ENCODE peak calls at places on chromosomes 7 and 10, in six cellular contexts. M is fibroblast of lung, S is HepG2, P is neural progenitor cell, J is K562, H is H9. F is an unnamed sample.

GRCh38 chr10:25082276-25083204 is 66.1 kb downstream of the THNSL1 start:
- DNase-seq in M (peak), S (peak), P (no peak), J (no peak), H (no peak), F (no peak)

GRCh38 chr10:89651916-89652573 is 7.0 kb upstream of the PANK1 start:
- DNase-seq in M (no peak), S (no peak), P (no peak), J (no peak), H (no peak), F (no peak)

GRCh38 chr10:58696736-58697135 is 184.1 kb downstream of the BICC1 start:
- DNase-seq in M (peak), S (no peak), P (no peak), J (no peak), H (no peak), F (peak)

GRCh38 chr10:12719365-12719764 is 282.1 kb downstream of the CCDC3 start:
- DNase-seq in M (peak), S (no peak), P (no peak), J (no peak), H (no peak), F (peak)

GRCh38 chr10:131789516-131789915 is 111.3 kb upstream of the PPP2R2D start:
- DNase-seq in M (no peak), S (no peak), P (no peak), J (no peak), H (peak), F (no peak)

GRCh38 chr7:37961251-37961650 is 40.8 kb downstream of the EPDR1 start:
- DNase-seq in M (no peak), S (no peak), P (no peak), J (no peak), H (no peak), F (no peak)

GRCh38 chr10:79004311-79004710 is 64.5 kb upstream of the ZMIZ1 start:
- DNase-seq in M (no peak), S (no peak), P (no peak), J (no peak), H (no peak), F (peak)

GRCh38 chr10:129932182-129932581 is 31.9 kb downstream of the EBF3 start:
- DNase-seq in M (no peak), S (no peak), P (no peak), J (no peak), H (no peak), F (no peak)

GRCh38 chr10:97647556-97647955 is 7.1 kb downstream of the PI4K2A start:
- DNase-seq in M (peak), S (no peak), P (peak), J (no peak), H (no peak), F (peak)

GRCh38 chr10:43817368-43817767 is 168.7 kb upstream of the ZNF32 start:
- DNase-seq in M (peak), S (no peak), P (no peak), J (no peak), H (no peak), F (no peak)

GRCh38 chr7:92296898-92297435 is 51.2 kb downstream of the ANKIB1 start:
- DNase-seq in M (no peak), S (no peak), P (no peak), J (no peak), H (no peak), F (no peak)

GRCh38 chr10:119633538-119634218 is 17.5 kb upstream of the BAG3 start:
- DNase-seq in M (no peak), S (no peak), P (no peak), J (no peak), H (no peak), F (no peak)

GRCh38 chr10:29501692-29502091 is 133.1 kb downstream of the SVIL start:
- DNase-seq in M (peak), S (no peak), P (no peak), J (no peak), H (no peak), F (peak)

GRCh38 chr7:106795171-106795876 is 69.8 kb upstream of the PIK3CG start:
- DNase-seq in M (peak), S (no peak), P (no peak), J (no peak), H (no peak), F (no peak)

GRCh38 chr10:125169279-125169678 is 8.9 kb upstream of the CTBP2 start:
- DNase-seq in M (no peak), S (no peak), P (no peak), J (no peak), H (no peak), F (no peak)

GRCh38 chr10:79321494-79321882 is 25.8 kb upstream of the PPIF start:
- DNase-seq in M (no peak), S (no peak), P (no peak), J (no peak), H (no peak), F (no peak)

GRCh38 chr10:132148261-132149251 is 38.2 kb upstream of the DPYSL4 start:
- DNase-seq in M (no peak), S (no peak), P (no peak), J (no peak), H (no peak), F (no peak)

GRCh38 chr7:151248191-151249033 is at the start of gene SMARCD3:
- DNase-seq in M (peak), S (peak), P (peak), J (peak), H (peak), F (peak)

GRCh38 chr10:64275774-64276173 is 754.6 kb downstream of the REEP3 start:
- DNase-seq in M (no peak), S (no peak), P (no peak), J (no peak), H (no peak), F (no peak)

GRCh38 chr7:42522227-42522991 is 285.4 kb upstream of the GLI3 start:
- DNase-seq in M (peak), S (no peak), P (peak), J (no peak), H (peak), F (peak)

GRCh38 chr7:158377800-158378623 is 209.6 kb downstream of the PTPRN2 start:
- DNase-seq in M (no peak), S (peak), P (no peak), J (no peak), H (no peak), F (no peak)

GRCh38 chr7:102009628-102010027 is 192.2 kb downstream of the CUX1 start:
- DNase-seq in M (peak), S (no peak), P (no peak), J (no peak), H (no peak), F (no peak)

GRCh38 chr10:27679369-27679897 is 66.2 kb downstream of the MKX start:
- DNase-seq in M (no peak), S (no peak), P (no peak), J (no peak), H (no peak), F (no peak)

GRCh38 chr10:44051584-44052385 is 333.1 kb downstream of the CXCL12 start:
- DNase-seq in M (peak), S (peak), P (no peak), J (no peak), H (no peak), F (peak)

GRCh38 chr10:72736176-72736795 is 44.3 kb downstream of the MCU start:
- DNase-seq in M (peak), S (peak), P (no peak), J (no peak), H (no peak), F (no peak)

GRCh38 chr10:68598978-68599753 is 39.0 kb downstream of the TET1 start:
- DNase-seq in M (peak), S (peak), P (peak), J (peak), H (peak), F (peak)

GRCh38 chr7:114789942-114790341 is 132.0 kb upstream of the MDFIC start:
- DNase-seq in M (peak), S (no peak), P (no peak), J (no peak), H (no peak), F (peak)

GRCh38 chr7:50068850-50069551 is 24.0 kb downstream of the ZPBP start:
- DNase-seq in M (peak), S (no peak), P (no peak), J (no peak), H (peak), F (peak)

GRCh38 chr7:37084303-37084702 is 360.0 kb upstream of the AOAH start:
- DNase-seq in M (no peak), S (no peak), P (no peak), J (no peak), H (no peak), F (no peak)

GRCh38 chr7:35725280-35725680 is 30.3 kb upstream of the HERPUD2 start:
- DNase-seq in M (no peak), S (peak), P (no peak), J (peak), H (no peak), F (no peak)

GRCh38 chr10:100825946-100826660 is 80.7 kb downstream of the PAX2 start:
- DNase-seq in M (no peak), S (no peak), P (no peak), J (no peak), H (no peak), F (no peak)

DNA sequence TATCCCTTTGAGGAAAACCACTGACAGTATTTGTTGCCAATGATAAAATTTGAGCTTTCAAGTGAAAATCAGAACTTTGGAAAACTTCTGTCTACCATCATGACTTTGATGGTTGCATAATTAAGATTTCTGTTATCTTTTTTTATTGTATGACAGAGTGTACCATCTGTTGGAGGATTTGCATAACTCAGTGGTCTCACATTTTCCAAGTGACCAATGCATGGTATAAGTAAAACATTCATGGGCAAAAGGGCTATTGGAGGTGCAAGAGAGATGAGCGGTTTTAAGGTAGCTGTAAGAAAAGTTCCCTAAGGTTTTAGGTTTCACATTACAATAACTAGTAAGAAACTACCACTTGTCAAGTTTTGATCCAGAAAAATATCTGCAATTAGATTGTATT is 625.3 kb downstream of the PARD3 start:
- DNase-seq in M (no peak), S (no peak), P (no peak), J (no peak), H (no peak), F (no peak)
- TF ChIP-seq CTCF in M (no peak), S (no peak), P (no peak), J (no peak), H (no peak), F (no peak)

GRCh38 chr7:54546986-54547314 is 4.8 kb downstream of the VSTM2A start:
- DNase-seq in M (no peak), S (no peak), P (no peak), J (no peak), H (no peak), F (no peak)

GRCh38 chr7:54544356-54545240 is 2.4 kb downstream of the VSTM2A start:
- DNase-seq in M (no peak), S (no peak), P (peak), J (no peak), H (peak), F (no peak)

GRCh38 chr7:54545241-54545563 is 3.0 kb downstream of the VSTM2A start:
- DNase-seq in M (no peak), S (no peak), P (no peak), J (no peak), H (no peak), F (no peak)

GRCh38 chr7:54542920-54543539 is 855 bp downstream of the VSTM2A start:
- DNase-seq in M (peak), S (no peak), P (peak), J (no peak), H (peak), F (peak)

DNA sequence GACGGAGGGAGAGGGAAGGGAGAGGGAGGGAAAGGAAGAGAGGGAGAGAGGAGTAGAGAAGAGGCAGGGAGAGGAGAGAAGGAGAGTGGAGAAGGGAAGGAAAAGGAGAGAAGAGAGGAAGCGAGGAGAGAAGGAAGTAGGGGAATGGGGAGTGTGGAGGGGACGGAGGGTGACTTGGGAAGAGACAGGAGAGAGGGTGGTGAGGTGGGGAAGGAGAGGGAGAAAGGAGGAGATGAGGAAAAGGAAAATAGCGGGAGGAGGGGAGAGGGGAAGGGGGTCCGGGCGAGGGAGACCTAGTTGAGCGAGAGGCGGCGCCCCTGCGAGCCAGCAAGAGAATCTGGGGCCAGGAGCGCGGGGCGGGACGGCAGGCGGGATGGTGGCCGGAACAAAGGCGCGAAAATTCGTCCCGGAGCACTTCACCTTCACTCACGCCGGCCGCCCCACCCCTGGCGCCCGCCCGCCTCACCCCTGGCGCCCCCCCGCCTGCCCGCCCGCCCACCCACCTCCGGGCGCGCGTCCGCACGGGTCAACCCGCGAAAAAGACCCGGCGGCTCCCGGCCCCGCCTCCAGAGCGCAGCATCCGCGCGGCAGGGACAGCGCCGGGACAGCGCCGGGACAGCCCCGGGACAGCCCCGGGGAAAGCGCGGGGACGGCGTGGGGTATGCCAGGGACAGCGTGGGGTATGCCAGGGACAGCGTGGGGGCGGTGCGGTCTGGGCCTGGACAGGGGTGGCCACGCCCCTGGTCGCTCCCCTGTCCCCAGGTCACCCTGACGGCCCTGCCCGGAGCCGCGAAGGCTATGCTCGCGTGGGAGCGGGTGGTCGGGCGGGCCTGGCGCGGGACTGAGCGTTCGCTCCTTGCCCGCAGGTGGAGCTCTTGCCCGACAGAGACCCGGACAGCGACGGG is 4.2 kb downstream of the VSTM2A start:
- DNase-seq in M (no peak), S (peak), P (peak), J (peak), H (peak), F (no peak)
- H2AFZ ChIP-seq in M (no peak), S (no peak), P (peak), J (no peak), H (no peak), F (peak)

GRCh38 chr7:99947608-99948007 is 18.2 kb upstream of the GJC3 start:
- DNase-seq in M (no peak), S (no peak), P (no peak), J (no peak), H (no peak), F (no peak)

GRCh38 chr7:99944508-99945070 is 15.2 kb upstream of the GJC3 start:
- DNase-seq in M (no peak), S (no peak), P (no peak), J (no peak), H (peak), F (no peak)

GRCh38 chr7:99955247-99955646 is 20.6 kb downstream of the AZGP1 start:
- DNase-seq in M (no peak), S (no peak), P (no peak), J (no peak), H (no peak), F (peak)

GRCh38 chr7:99953649-99954048 is 22.2 kb downstream of the AZGP1 start:
- DNase-seq in M (peak), S (no peak), P (no peak), J (no peak), H (no peak), F (peak)

GRCh38 chr7:99949645-99950228 is 20.3 kb upstream of the GJC3 start:
- DNase-seq in M (peak), S (peak), P (no peak), J (peak), H (no peak), F (no peak)
- TF ChIP-seq CTCF in M (peak), S (peak), P (peak), J (peak), H (peak), F (peak)

GRCh38 chr10:3524086-3524960 is 260.7 kb downstream of the KLF6 start:
- DNase-seq in M (no peak), S (no peak), P (no peak), J (no peak), H (no peak), F (no peak)
- H2AFZ ChIP-seq in M (no peak), S (no peak), P (no peak), J (no peak), H (no peak), F (no peak)

DNA sequence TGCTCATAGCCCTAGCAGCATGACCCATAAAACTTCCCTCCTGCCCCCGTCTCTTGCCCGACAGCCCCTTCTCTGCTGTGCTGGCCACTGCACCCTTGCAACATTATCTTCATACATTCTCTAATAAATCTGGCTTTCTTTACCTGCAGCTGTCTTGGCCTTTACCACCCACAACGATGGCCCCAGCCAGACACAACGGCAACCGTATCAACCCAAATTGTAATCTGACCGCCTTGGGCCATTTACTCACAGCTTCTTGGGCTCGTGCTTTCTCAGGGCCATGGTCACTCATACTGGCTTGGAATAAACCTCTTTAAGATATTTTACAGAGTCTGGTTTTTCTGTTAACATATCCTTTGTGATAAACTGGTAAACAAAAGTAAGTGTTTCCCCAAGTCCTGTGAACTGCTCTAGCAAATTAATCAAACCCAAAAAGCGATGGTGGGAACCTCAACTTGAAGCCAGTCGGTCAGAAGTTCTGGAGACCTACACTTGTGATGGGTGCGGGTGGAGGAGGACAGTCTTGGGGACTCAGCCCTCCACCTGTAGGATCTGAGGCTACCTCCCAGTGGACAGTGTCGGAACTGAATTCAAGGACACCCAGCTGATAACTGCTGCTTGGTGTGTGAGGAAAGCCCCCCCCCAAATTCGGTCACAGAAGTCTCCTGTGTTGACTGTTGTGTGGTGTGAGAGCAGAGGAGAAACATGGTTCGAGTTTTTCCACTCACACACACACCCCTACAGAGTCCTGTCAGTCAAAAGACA is 87.6 kb upstream of the ATP6V0A4 start:
- DNase-seq in M (no peak), S (no peak), P (no peak), J (peak), H (no peak), F (no peak)
- TF ChIP-seq CTCF in M (no peak), S (peak), P (peak), J (peak), H (peak), F (no peak)

DNA sequence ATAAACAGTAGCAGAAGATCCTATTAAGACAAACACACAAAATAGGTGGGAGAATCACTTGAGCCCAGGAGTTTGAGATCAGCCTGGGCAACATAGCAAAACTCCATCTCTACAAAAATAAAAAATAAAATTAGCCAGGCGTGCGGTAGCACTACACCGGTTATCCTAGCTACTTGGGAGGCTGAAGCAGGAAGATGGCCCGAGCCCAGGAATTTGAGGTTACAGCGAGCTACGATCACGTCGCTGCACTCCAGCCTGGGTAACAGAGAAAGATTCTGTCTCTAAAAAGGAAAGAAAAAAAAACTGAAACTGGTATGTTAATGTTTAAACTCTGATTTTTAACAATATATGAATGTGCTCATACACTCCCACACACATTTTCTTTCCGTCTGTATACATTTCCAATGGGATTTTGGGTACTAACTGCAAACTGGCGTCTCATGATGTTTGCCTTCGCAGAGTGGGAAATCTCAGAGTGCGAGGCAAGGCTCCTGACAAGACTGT is 140.6 kb upstream of the KMT2E start:
- DNase-seq in M (no peak), S (no peak), P (no peak), J (no peak), H (no peak), F (no peak)
- H2AFZ ChIP-seq in M (no peak), S (no peak), P (no peak), J (no peak), H (no peak), F (no peak)

GRCh38 chr7:155815332-155816191 is 3.3 kb upstream of the SHH start:
- DNase-seq in M (peak), S (no peak), P (peak), J (peak), H (peak), F (peak)
- TF ChIP-seq CTCF in M (peak), S (peak), P (peak), J (peak), H (peak), F (peak)

GRCh38 chr10:34207350-34207749 is 607.7 kb downstream of the PARD3 start:
- DNase-seq in M (no peak), S (no peak), P (peak), J (no peak), H (no peak), F (no peak)
- H2AFZ ChIP-seq in M (no peak), S (no peak), P (no peak), J (no peak), H (no peak), F (no peak)

F was measured in mammary epithelial cell.